ENCODE peak calls at places on chromosomes 12 and 14, in nine cellular contexts. P is AG04450, I is OCI-LY7, Z is ovary, F is endodermal cell, Y is GM23338, A is osteoblast, T is MM.1S, M is psoas muscle. W is an unnamed sample.

GRCh38 chr12:26197832-26198231 is 2.5 kb downstream of the SSPN start:
- DNase-seq in P (no peak), I (no peak), Z (no peak), F (no peak), Y (no peak), A (no peak), T (no peak), M (no peak), W (no peak)

GRCh38 chr12:2833810-2834209 is 1.0 kb downstream of the NRIP2 start:
- DNase-seq in P (no peak), I (no peak), Z (no peak), F (no peak), Y (no peak), A (peak; percentile 84), T (no peak), M (no peak), W (no peak)

GRCh38 chr12:48183876-48184548 is 568 bp downstream of the CCDC184 start:
- DNase-seq in P (no peak), I (no peak), Z (no peak), F (peak; percentile 79), Y (peak; percentile 54), A (no peak), T (no peak), M (peak; percentile 26), W (no peak)

GRCh38 chr12:47652491-47653234 is 53.2 kb downstream of the RPAP3 start:
- DNase-seq in P (no peak), I (peak; percentile 22), Z (no peak), F (peak; percentile 74), Y (peak; percentile 15), A (no peak), T (no peak), M (no peak), W (no peak)

GRCh38 chr12:101924647-101925046 is 47.3 kb downstream of the DRAM1 start:
- DNase-seq in P (no peak), I (no peak), Z (peak; percentile 46), F (no peak), Y (peak; percentile 22), A (no peak), T (no peak), M (no peak), W (no peak)

GRCh38 chr12:29534935-29535334 is 37.4 kb upstream of the OVCH1 start:
- DNase-seq in P (no peak), I (no peak), Z (no peak), F (peak; percentile 70), Y (peak; percentile 42), A (no peak), T (no peak), M (no peak), W (no peak)

GRCh38 chr14:77710364-77710763 is 2.5 kb downstream of the SLIRP start:
- DNase-seq in P (no peak), I (no peak), Z (no peak), F (no peak), Y (no peak), A (no peak), T (no peak), M (no peak), W (no peak)

GRCh38 chr12:81811066-81811777 is 52.1 kb upstream of the PPFIA2 start:
- DNase-seq in P (no peak), I (no peak), Z (no peak), F (peak; percentile 75), Y (peak; percentile 47), A (no peak), T (no peak), M (no peak), W (no peak)

GRCh38 chr12:93115646-93116045 is 186.6 kb upstream of the EEA1 start:
- DNase-seq in P (no peak), I (no peak), Z (peak; percentile 65), F (no peak), Y (no peak), A (no peak), T (no peak), M (no peak), W (no peak)

GRCh38 chr12:65894127-65894526 is 69.8 kb downstream of the HMGA2 start:
- DNase-seq in P (no peak), I (no peak), Z (no peak), F (no peak), Y (no peak), A (no peak), T (no peak), M (no peak), W (no peak)

GRCh38 chr14:72000907-72001306 is 68.7 kb downstream of the RGS6 start:
- DNase-seq in P (no peak), I (no peak), Z (no peak), F (no peak), Y (no peak), A (no peak), T (no peak), M (peak; percentile 47), W (no peak)

GRCh38 chr12:39503445-39503844 is 60.5 kb upstream of the KIF21A start:
- DNase-seq in P (no peak), I (no peak), Z (no peak), F (no peak), Y (peak; percentile 10), A (peak; percentile 67), T (no peak), M (no peak), W (no peak)

DNA sequence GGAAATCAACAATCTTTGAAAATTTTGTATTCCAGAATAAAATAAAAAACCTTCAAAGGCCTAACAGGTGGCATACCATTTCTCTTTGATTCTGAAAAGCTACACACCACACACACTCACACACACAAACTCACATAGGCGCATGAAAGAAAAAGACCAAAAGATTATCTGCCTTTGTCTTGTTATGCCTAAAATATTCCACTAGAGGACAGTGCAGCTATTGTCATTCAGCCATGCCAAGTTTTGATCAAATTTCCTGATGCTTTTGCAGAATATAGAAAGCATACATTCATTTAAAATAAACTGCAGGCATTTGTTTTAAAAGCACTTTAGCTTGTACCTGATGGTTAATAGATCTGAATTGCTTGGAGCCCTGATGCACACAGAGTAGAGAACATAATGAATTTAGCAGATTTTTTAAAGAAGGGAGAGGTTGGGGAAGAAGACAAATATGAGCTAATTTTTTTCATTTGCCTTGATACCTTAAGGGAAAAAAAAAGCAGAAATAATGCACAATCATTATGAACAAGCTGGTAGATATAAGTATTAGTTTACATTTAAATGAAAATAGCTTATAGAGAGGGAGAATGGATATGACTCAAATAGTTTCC is 1766.9 kb upstream of the SEL1L start:
- DNase-seq in P (no peak), I (peak; percentile 51), Z (no peak), F (no peak), Y (peak; percentile 47), A (no peak), T (peak; percentile 7), M (no peak), W (no peak)
- TF ChIP-seq CTCF in P (peak; percentile 99), I (peak; percentile 93), Z (peak; percentile 51), F (peak; percentile 91), Y (peak; percentile 80), A (peak; percentile 73), T (peak; percentile 60), M (peak; percentile 57), W (peak; percentile 47)

GRCh38 chr12:119202544-119202943 is 23.8 kb downstream of the HSPB8 start:
- DNase-seq in P (no peak), I (no peak), Z (no peak), F (no peak), Y (no peak), A (no peak), T (no peak), M (no peak), W (no peak)
- H3K27ac ChIP-seq in P (no peak overlapping the region), I (no peak overlapping the region), Z (no peak overlapping the region), F (no peak overlapping the region), Y (peak overlapping the region; percentile 91), A (no peak overlapping the region), T (no peak overlapping the region), M (no peak overlapping the region), W (no peak overlapping the region)

GRCh38 chr12:44812062-44812461 is 64.1 kb downstream of the NELL2 start:
- DNase-seq in P (no peak), I (peak; percentile 77), Z (no peak), F (peak; percentile 56), Y (peak; percentile 59), A (no peak), T (peak; percentile 53), M (no peak), W (no peak)
- TF ChIP-seq CTCF in P (peak; percentile 10), I (peak; percentile 82), Z (no peak), F (peak; percentile 70), Y (peak; percentile 52), A (no peak), T (peak; percentile 37), M (no peak), W (no peak)

DNA sequence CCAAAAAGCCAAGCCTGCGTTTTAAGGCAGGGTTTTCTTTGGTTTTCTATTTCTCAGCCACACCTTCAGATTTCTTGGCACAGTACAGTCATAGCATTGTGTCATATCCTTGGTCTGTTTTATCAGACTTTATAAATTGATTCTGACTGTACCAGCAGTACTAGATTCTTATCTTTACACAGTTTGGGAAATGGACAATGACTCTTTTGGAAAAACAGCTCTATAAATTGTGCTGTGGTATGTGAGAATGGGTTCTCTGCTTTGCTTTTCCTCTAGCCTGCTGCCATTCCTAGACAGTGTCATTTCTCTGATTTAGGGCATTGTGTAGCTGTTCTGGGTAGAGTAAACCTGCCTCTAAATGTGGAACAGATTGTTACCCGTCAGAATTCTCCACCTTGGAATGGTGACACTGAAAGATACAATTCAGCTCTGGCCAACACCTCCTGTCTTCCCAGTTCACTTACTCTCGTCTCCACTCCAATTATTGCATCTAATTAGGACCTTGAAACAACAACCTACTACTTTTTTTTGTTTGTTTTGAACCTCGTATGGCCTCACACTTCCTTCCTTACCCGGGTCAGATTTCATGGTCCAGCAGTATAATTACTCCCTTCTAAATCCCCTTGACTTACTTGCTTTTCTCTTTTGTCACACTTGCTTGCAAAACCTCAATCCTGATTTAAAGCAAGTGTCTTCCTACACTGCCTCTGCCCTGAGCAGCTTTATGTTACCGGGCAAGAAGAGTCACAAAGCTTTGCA is 226.3 kb downstream of the ERC1 start:
- DNase-seq in P (no peak), I (no peak), Z (no peak), F (no peak), Y (no peak), A (no peak), T (no peak), M (no peak), W (no peak)
- H3K27ac ChIP-seq in P (no peak overlapping the region), I (no peak overlapping the region), Z (no peak overlapping the region), F (no peak overlapping the region), Y (peak overlapping the region; percentile 55), A (peak overlapping the region; percentile 64), T (no peak overlapping the region), M (peak overlapping the region; percentile 75), W (peak overlapping the region; percentile 85)